ENCODE peak calls at places on chromosomes 1 and 21, in four cellular contexts. S is choroid plexus epithelial cell, I is breast epithelium, M is OCI-LY7. A is an unnamed sample.

GRCh38 chr1:45769261-45769932 is 18.9 kb upstream of the IPP start:
- DNase-seq in S (peak), M (no peak), I (no peak), A (peak)

GRCh38 chr21:43189936-43190335 is 21.1 kb downstream of the CRYAA start:
- DNase-seq in M (no peak), S (no peak), I (peak), A (no peak)

GRCh38 chr1:47714368-47714767 is 276.5 kb downstream of the FOXD2 start:
- DNase-seq in I (no peak), S (no peak), M (no peak), A (no peak)

GRCh38 chr1:186500804-186501203 is 39.9 kb upstream of the PDC start:
- DNase-seq in S (no peak), I (no peak), M (no peak), A (no peak)

GRCh38 chr21:45403133-45403824 is 1.7 kb upstream of the COL18A1 start:
- DNase-seq in S (no peak), I (no peak), M (no peak), A (no peak)

GRCh38 chr21:24428539-24429186 is 1178.6 kb downstream of the MRPL39 start:
- DNase-seq in S (no peak), M (no peak), I (no peak), A (no peak)

GRCh38 chr1:214460304-214460916 is 91.0 kb downstream of the PTPN14 start:
- DNase-seq in M (no peak), I (no peak), S (no peak), A (no peak)

GRCh38 chr21:14603202-14603601 is 57.1 kb upstream of the SAMSN1 start:
- DNase-seq in I (no peak), M (no peak), S (peak), A (peak)

GRCh38 chr21:46108827-46109226 is 10.9 kb downstream of the COL6A2 start:
- DNase-seq in M (no peak), S (no peak), I (peak), A (no peak)

DNA sequence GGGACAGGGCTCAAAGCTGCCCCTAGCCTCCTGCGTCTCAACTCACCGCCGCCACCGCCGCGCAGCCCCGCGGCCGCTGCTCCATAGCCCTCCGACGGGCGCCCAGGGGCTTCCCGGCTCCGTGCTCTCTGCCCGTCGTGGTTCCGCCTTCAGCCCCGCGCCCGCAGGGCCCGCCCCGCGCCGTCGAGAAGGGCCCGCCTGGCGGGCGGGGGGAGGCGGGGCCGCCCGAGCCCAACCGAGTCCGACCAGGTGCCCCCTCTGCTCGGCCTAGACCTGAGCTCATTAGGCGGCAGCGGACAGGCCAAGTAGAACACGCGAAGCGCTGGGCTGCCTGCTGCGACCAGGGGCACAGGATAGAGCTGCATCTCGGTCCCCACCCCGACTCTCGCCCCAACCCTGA is at the start of gene TNFRSF25:
- DNase-seq in I (no peak), M (no peak), S (no peak), A (no peak)
- TF ChIP-seq CTCF in I (no peak), M (no peak), S (no peak), A (no peak)

DNA sequence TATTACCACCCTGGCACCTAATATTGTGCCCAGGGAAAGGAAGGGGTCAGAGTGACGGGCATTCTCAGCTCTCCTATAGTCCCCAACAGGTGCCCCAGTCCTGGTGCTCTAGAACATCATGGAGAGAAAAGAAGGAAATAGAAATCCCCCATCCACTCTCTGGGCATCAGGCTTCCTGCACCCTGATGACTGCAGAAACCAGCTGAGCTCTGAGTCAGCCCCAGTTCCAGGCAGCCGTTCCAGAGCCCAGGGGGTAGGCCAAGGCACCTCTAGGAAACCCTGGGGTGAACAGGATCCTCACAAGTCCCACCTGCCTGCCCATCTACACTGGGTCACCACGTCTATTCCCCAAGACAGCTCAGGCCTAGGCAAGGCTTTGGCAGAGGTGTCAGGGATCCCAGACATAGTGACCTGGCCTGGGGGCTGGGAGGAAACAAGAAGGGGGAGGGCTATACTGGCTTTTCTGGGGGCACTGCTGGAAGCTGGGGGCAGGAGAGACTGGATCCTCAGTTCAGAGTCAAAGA is 709 bp downstream of the NECTIN4 start:
- DNase-seq in M (no peak), I (no peak), S (peak), A (peak)
- H3K4me3 ChIP-seq in M (no peak), I (peak), S (no peak), A (no peak)

DNA sequence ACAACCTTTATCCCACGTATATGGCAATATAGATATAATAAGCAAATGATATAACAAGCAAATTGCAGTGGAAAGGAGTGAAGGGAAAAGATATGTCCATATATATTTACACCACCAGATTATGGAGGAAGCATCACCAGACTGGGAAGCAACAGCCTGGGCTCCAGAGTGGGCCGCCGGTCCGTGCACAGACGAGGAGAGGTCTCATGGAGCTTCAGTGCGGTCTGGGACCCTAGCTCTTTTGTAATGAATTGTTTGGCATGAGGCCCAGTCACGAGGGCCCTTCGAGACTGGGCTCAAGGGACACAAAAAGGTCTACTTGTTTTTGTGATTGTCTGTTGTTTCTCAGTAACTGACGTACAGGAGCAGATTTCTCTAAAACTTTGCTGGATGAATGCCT is 12.9 kb upstream of the STUM start:
- DNase-seq in I (no peak), M (no peak), S (no peak), A (no peak)
- TF ChIP-seq CTCF in I (no peak), M (no peak), S (no peak), A (no peak)

DNA sequence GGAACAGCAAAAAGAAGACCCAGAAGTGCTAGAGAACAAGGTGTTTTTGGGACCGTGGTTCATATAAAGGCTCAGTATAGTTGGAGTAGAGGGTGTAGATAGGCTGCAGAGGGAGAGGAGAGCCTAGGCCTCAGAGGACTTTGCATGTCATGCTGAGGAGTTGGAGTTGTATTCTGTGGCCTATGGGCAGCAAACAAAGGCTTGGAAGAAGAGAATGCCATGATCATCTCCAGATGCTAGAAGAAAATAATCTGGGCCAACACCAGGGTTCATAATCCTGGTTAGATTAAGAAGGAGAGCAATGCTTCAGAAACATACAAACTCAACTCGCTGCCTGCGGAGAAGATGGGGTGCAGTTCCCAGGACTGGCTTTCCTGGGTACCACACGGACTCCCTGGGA is 262.8 kb upstream of the USP24 start:
- DNase-seq in I (no peak), S (no peak), M (no peak), A (no peak)
- H3K4me3 ChIP-seq in I (no peak), S (no peak), M (no peak), A (no peak)

DNA sequence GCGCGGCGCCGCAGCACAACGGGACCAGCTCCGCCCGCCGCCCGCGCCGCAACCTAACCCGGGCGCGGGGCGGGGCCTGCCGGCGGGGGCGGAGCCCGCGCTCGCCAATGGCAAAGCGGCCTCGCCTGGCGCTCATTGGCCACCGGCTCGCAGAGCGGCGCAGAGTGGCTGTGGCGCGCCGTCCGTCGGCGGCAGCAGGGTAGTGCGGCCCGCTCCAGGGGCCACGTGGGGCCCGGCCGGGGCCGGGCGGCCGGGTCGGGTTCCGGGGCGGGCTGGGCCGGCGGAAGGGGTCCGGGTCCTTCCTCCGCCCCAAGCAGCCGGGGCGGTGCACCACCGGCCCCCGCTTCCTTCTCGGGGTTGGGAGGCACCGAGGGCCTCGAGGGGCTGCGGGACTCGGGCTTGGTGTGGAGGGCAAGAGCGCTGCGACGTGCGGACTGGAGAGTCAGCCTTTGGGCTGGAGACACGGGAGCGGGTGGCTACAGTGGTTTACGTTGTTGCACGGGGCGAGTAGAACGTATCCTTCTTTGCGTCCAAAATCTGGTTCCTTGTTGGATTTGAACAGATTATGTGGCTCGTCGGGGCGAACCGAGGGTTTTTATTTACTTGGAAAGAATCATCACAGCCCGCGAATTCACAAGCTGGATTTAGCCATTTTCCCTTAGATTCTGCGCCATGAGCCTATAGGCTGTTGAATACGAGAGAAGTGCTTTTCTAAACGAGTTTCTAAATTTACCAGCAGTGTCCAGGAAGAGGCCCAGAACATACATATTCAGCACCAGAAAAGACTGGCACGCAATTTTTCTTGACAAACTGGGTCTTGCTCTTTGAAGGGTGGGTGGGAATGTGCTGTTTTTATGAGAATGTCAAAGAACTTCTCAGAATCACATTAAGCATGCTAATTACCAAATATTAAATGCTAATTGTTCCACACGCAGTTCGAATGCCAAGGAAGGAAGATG is at the start of gene SRM:
- DNase-seq in I (peak), M (peak), S (peak), A (peak)
- TF ChIP-seq CTCF in I (no peak), M (no peak), S (peak), A (peak)

GRCh38 chr21:16651956-16652355 is 860.9 kb upstream of the CXADR start:
- DNase-seq in M (no peak), I (no peak), S (no peak), A (no peak)
- H3K4me3 ChIP-seq in M (no peak), I (no peak), S (no peak), A (no peak)

DNA sequence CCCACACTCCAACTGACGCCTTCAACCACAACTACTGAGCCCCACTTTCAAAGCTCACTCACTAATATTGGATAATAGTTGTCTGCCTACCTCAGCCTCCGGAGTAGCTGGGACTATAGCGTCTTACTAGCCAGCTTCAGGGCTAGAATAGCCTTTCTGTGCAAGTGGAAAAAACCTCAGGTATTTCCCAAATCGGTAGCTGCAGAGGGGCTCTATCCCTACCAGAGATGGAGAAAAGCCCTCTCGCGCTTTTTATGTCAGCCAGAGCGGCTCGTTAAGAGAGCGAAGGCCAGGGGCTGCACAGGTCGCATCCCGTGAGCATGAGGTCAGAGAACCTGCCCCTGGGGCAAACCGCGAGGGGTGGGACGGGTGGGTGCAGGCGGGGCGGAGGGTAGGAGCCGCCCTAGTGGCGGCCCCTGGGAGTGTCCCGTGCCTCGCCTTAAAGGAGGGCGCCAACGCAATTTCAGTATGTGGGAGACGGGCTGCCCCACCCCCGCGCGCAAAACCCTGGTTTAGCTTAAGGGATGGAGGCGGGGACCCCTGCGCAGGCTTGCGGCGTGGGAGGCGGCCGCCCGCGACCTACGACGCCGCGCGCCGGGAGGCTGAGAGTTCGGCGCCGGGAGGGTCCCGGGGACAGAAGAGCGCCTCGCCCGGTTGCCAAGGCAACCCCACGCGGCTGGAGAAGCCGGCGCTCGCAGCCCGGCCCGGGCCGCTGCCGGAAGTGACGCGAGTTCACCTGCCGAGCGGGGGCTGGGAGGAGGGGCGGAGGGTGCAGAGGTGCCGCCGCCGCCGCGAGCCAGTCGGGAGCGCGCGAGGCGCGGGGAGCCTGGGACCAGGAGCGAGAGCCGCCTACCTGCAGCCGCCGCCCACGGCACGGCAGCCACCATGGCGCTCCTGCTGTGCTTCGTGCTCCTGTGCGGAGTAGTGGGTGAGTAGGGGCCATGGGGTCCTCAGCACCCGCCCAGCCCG is at the start of gene CXADR:
- DNase-seq in M (peak), S (peak), I (peak), A (no peak)
- TF ChIP-seq CTCF in M (peak), S (peak), I (peak), A (peak)

A was measured in fibroblast of the aortic adventitia.